ENCODE peak calls at places on chromosome 13, in seven cellular contexts. One of them, this sample, is unnamed.
A peak's percentile ranks its signal among the peaks of the same experiment; 100 is the strongest.

GRCh38 chr13:113666324-113666660 is 727 bp upstream of the GRK1 start:
- DNase-seq in caudate nucleus: no peak
- DNase-seq in left cardiac atrium: no peak
- DNase-seq in fibroblast of lung: no peak
- DNase-seq in sciatic nerve: peak; percentile 38
- DNase-seq in anterior cingulate cortex: no peak
- DNase-seq in adrenal gland: peak; percentile 0
- DNase-seq in this sample: no peak

GRCh38 chr13:30529085-30529815 is 63.5 kb upstream of the HMGB1 start:
- DNase-seq in caudate nucleus: no peak
- DNase-seq in left cardiac atrium: no peak
- DNase-seq in fibroblast of lung: peak; percentile 6
- DNase-seq in sciatic nerve: no peak
- DNase-seq in anterior cingulate cortex: no peak
- DNase-seq in adrenal gland: no peak
- DNase-seq in this sample: no peak

GRCh38 chr13:53001444-53001843 is 27.2 kb upstream of the OLFM4 start:
- DNase-seq in caudate nucleus: no peak
- DNase-seq in left cardiac atrium: no peak
- DNase-seq in fibroblast of lung: no peak
- DNase-seq in sciatic nerve: no peak
- DNase-seq in anterior cingulate cortex: no peak
- DNase-seq in adrenal gland: no peak
- DNase-seq in this sample: no peak

GRCh38 chr13:48194392-48194754 is 38.6 kb upstream of the ITM2B start:
- DNase-seq in caudate nucleus: no peak
- DNase-seq in left cardiac atrium: no peak
- DNase-seq in fibroblast of lung: no peak
- DNase-seq in sciatic nerve: no peak
- DNase-seq in anterior cingulate cortex: no peak
- DNase-seq in adrenal gland: no peak
- DNase-seq in this sample: no peak

GRCh38 chr13:112894673-112895481 is 74.1 kb upstream of the MCF2L start:
- DNase-seq in caudate nucleus: no peak
- DNase-seq in left cardiac atrium: no peak
- DNase-seq in fibroblast of lung: no peak
- DNase-seq in sciatic nerve: no peak
- DNase-seq in anterior cingulate cortex: no peak
- DNase-seq in adrenal gland: no peak
- DNase-seq in this sample: no peak

GRCh38 chr13:32125221-32125621 is 93.6 kb downstream of the FRY start:
- DNase-seq in caudate nucleus: no peak
- DNase-seq in left cardiac atrium: no peak
- DNase-seq in fibroblast of lung: peak; percentile 43
- DNase-seq in sciatic nerve: no peak
- DNase-seq in anterior cingulate cortex: no peak
- DNase-seq in adrenal gland: no peak
- DNase-seq in this sample: no peak

GRCh38 chr13:39959497-39959896 is 304.0 kb downstream of the COG6 start:
- DNase-seq in caudate nucleus: no peak
- DNase-seq in left cardiac atrium: no peak
- DNase-seq in fibroblast of lung: no peak
- DNase-seq in sciatic nerve: no peak
- DNase-seq in anterior cingulate cortex: no peak
- DNase-seq in adrenal gland: no peak
- DNase-seq in this sample: no peak

GRCh38 chr13:33490461-33491327 is 205.1 kb upstream of the STARD13 start:
- DNase-seq in caudate nucleus: no peak
- DNase-seq in left cardiac atrium: peak; percentile 39
- DNase-seq in fibroblast of lung: no peak
- DNase-seq in sciatic nerve: no peak
- DNase-seq in anterior cingulate cortex: peak; percentile 18
- DNase-seq in adrenal gland: no peak
- DNase-seq in this sample: no peak

GRCh38 chr13:24698686-24699085 is 18.5 kb downstream of the ATP12A start:
- DNase-seq in caudate nucleus: no peak
- DNase-seq in left cardiac atrium: no peak
- DNase-seq in fibroblast of lung: no peak
- DNase-seq in sciatic nerve: no peak
- DNase-seq in anterior cingulate cortex: no peak
- DNase-seq in adrenal gland: no peak
- DNase-seq in this sample: no peak

GRCh38 chr13:113884821-113885220 is 20.9 kb upstream of the GAS6 start:
- DNase-seq in caudate nucleus: no peak
- DNase-seq in left cardiac atrium: no peak
- DNase-seq in fibroblast of lung: no peak
- DNase-seq in sciatic nerve: no peak
- DNase-seq in anterior cingulate cortex: no peak
- DNase-seq in adrenal gland: no peak
- DNase-seq in this sample: no peak

GRCh38 chr13:75305057-75305456 is 176.9 kb downstream of the TBC1D4 start:
- DNase-seq in caudate nucleus: no peak
- DNase-seq in left cardiac atrium: peak; percentile 39
- DNase-seq in fibroblast of lung: no peak
- DNase-seq in sciatic nerve: no peak
- DNase-seq in anterior cingulate cortex: no peak
- DNase-seq in adrenal gland: peak; percentile 86
- DNase-seq in this sample: no peak

GRCh38 chr13:100100115-100100879 is 11.4 kb downstream of the PCCA start:
- DNase-seq in caudate nucleus: no peak
- DNase-seq in left cardiac atrium: no peak
- DNase-seq in fibroblast of lung: peak; percentile 92
- DNase-seq in sciatic nerve: no peak
- DNase-seq in anterior cingulate cortex: peak; percentile 5
- DNase-seq in adrenal gland: peak; percentile 64
- DNase-seq in this sample: peak; percentile 12

GRCh38 chr13:65907656-65908441 is 1322.3 kb downstream of the PCDH9 start:
- DNase-seq in caudate nucleus: no peak
- DNase-seq in left cardiac atrium: no peak
- DNase-seq in fibroblast of lung: no peak
- DNase-seq in sciatic nerve: no peak
- DNase-seq in anterior cingulate cortex: no peak
- DNase-seq in adrenal gland: no peak
- DNase-seq in this sample: no peak

GRCh38 chr13:29582171-29582570 is 13.3 kb downstream of the SLC7A1 start:
- DNase-seq in caudate nucleus: no peak
- DNase-seq in left cardiac atrium: peak; percentile 52
- DNase-seq in fibroblast of lung: no peak
- DNase-seq in sciatic nerve: no peak
- DNase-seq in anterior cingulate cortex: no peak
- DNase-seq in adrenal gland: no peak
- DNase-seq in this sample: no peak

GRCh38 chr13:96075953-96076543 is 13.9 kb upstream of the HS6ST3 start:
- DNase-seq in caudate nucleus: no peak
- DNase-seq in left cardiac atrium: no peak
- DNase-seq in fibroblast of lung: peak; percentile 39
- DNase-seq in sciatic nerve: no peak
- DNase-seq in anterior cingulate cortex: no peak
- DNase-seq in adrenal gland: no peak
- DNase-seq in this sample: no peak

GRCh38 chr13:113063091-113063491 is 42.5 kb upstream of the F7 start:
- DNase-seq in caudate nucleus: no peak
- DNase-seq in left cardiac atrium: no peak
- DNase-seq in fibroblast of lung: no peak
- DNase-seq in sciatic nerve: no peak
- DNase-seq in anterior cingulate cortex: no peak
- DNase-seq in adrenal gland: no peak
- DNase-seq in this sample: no peak

GRCh38 chr13:42924290-42924803 is 67.7 kb downstream of the EPSTI1 start:
- DNase-seq in caudate nucleus: no peak
- DNase-seq in left cardiac atrium: no peak
- DNase-seq in fibroblast of lung: no peak
- DNase-seq in sciatic nerve: no peak
- DNase-seq in anterior cingulate cortex: no peak
- DNase-seq in adrenal gland: no peak
- DNase-seq in this sample: no peak

GRCh38 chr13:114015111-114015551 is 41.3 kb upstream of the C13orf46 start:
- DNase-seq in caudate nucleus: no peak
- DNase-seq in left cardiac atrium: peak; percentile 22
- DNase-seq in fibroblast of lung: no peak
- DNase-seq in sciatic nerve: no peak
- DNase-seq in anterior cingulate cortex: no peak
- DNase-seq in adrenal gland: no peak
- DNase-seq in this sample: no peak

GRCh38 chr13:98363326-98363725 is 186.3 kb upstream of the RNF113B start:
- DNase-seq in caudate nucleus: no peak
- DNase-seq in left cardiac atrium: no peak
- DNase-seq in fibroblast of lung: no peak
- DNase-seq in sciatic nerve: no peak
- DNase-seq in anterior cingulate cortex: no peak
- DNase-seq in adrenal gland: no peak
- DNase-seq in this sample: no peak

GRCh38 chr13:97976551-97977375 is 23.3 kb downstream of the IPO5 start:
- DNase-seq in caudate nucleus: peak; percentile 75
- DNase-seq in left cardiac atrium: no peak
- DNase-seq in fibroblast of lung: no peak
- DNase-seq in sciatic nerve: peak; percentile 93
- DNase-seq in anterior cingulate cortex: no peak
- DNase-seq in adrenal gland: peak; percentile 34
- DNase-seq in this sample: peak; percentile 8

GRCh38 chr13:44921931-44922758 is 67.1 kb downstream of the NUFIP1 start:
- DNase-seq in caudate nucleus: no peak
- DNase-seq in left cardiac atrium: peak; percentile 45
- DNase-seq in fibroblast of lung: peak; percentile 100
- DNase-seq in sciatic nerve: no peak
- DNase-seq in anterior cingulate cortex: no peak
- DNase-seq in adrenal gland: peak; percentile 83
- DNase-seq in this sample: peak; percentile 31

GRCh38 chr13:77583551-77583950 is 48.0 kb downstream of the SCEL start:
- DNase-seq in caudate nucleus: no peak
- DNase-seq in left cardiac atrium: no peak
- DNase-seq in fibroblast of lung: no peak
- DNase-seq in sciatic nerve: no peak
- DNase-seq in anterior cingulate cortex: no peak
- DNase-seq in adrenal gland: no peak
- DNase-seq in this sample: no peak

GRCh38 chr13:35871561-35871960 is 259.6 kb downstream of the DCLK1 start:
- DNase-seq in caudate nucleus: no peak
- DNase-seq in left cardiac atrium: no peak
- DNase-seq in fibroblast of lung: no peak
- DNase-seq in sciatic nerve: no peak
- DNase-seq in anterior cingulate cortex: no peak
- DNase-seq in adrenal gland: no peak
- DNase-seq in this sample: no peak

GRCh38 chr13:33931397-33931987 is 113.5 kb downstream of the RFC3 start:
- DNase-seq in caudate nucleus: no peak
- DNase-seq in left cardiac atrium: no peak
- DNase-seq in fibroblast of lung: peak; percentile 65
- DNase-seq in sciatic nerve: no peak
- DNase-seq in anterior cingulate cortex: no peak
- DNase-seq in adrenal gland: no peak
- DNase-seq in this sample: no peak

GRCh38 chr13:113888701-113889330 is 24.9 kb upstream of the GAS6 start:
- DNase-seq in caudate nucleus: no peak
- DNase-seq in left cardiac atrium: no peak
- DNase-seq in fibroblast of lung: no peak
- DNase-seq in sciatic nerve: no peak
- DNase-seq in anterior cingulate cortex: no peak
- DNase-seq in adrenal gland: no peak
- DNase-seq in this sample: no peak

This sample was measured in HTR-8/SVneo.